ENCODE peak calls at places on chromosomes 5 and 9, in ten cellular contexts. O, Y, P, A, U, M, X, D, S and L are unnamed samples.

GRCh38 chr9:93134018-93134739 is at the start of gene NINJ1:
- DNase-seq in A (peak; percentile 56), Y (peak; percentile 68), O (peak; percentile 79), D (peak; percentile 71), X (no peak), M (peak; percentile 60), U (peak; percentile 63), P (peak; percentile 86), S (peak; percentile 89), L (peak; percentile 58)

GRCh38 chr9:93451762-93452709 is 551 bp downstream of the FAM120A start:
- DNase-seq in Y (peak; percentile 44), X (no peak), M (peak; percentile 26), A (peak; percentile 62), U (peak; percentile 26), P (peak; percentile 48), S (peak; percentile 81), O (peak; percentile 58), D (peak; percentile 32), L (no peak)

GRCh38 chr9:130718576-130718975 is 25.0 kb downstream of the EXOSC2 start:
- DNase-seq in A (no peak), P (no peak), D (no peak), X (no peak), S (no peak), O (no peak), U (no peak), Y (no peak), M (no peak), L (no peak)

GRCh38 chr5:87746341-87746740 is 333.6 kb upstream of the CCNH start:
- DNase-seq in S (no peak), P (no peak), D (no peak), M (no peak), U (no peak), X (no peak), A (no peak), O (no peak), Y (no peak), L (no peak)

GRCh38 chr5:151234476-151235238 is 10.8 kb upstream of the CCDC69 start:
- DNase-seq in M (no peak), A (peak; percentile 51), D (peak; percentile 33), S (peak; percentile 90), P (peak; percentile 94), U (peak; percentile 50), Y (peak; percentile 91), O (peak; percentile 60), X (no peak), L (peak; percentile 81)

GRCh38 chr5:146698651-146699050 is 179.9 kb downstream of the PPP2R2B start:
- DNase-seq in D (no peak), S (no peak), P (no peak), Y (no peak), M (no peak), O (no peak), X (no peak), A (no peak), U (no peak), L (no peak)

GRCh38 chr5:103232393-103232999 is 26.1 kb upstream of the MACIR start:
- DNase-seq in X (peak; percentile 39), A (peak; percentile 49), Y (no peak), S (no peak), P (peak; percentile 79), O (no peak), D (peak; percentile 61), U (no peak), M (no peak), L (peak; percentile 55)

GRCh38 chr9:87713278-87713989 is 12.5 kb upstream of the CTSL start:
- DNase-seq in M (no peak), P (peak; percentile 99), A (peak; percentile 99), Y (peak; percentile 92), D (peak; percentile 98), X (peak; percentile 81), O (peak; percentile 56), S (peak; percentile 89), U (no peak), L (peak; percentile 100)

GRCh38 chr9:135476981-135477380 is 2.6 kb upstream of the PPP1R26 start:
- DNase-seq in O (no peak), P (no peak), X (no peak), M (no peak), S (no peak), Y (no peak), A (no peak), D (peak; percentile 62), U (no peak), L (no peak)

GRCh38 chr5:56176155-56176798 is 56.9 kb downstream of the ANKRD55 start:
- DNase-seq in P (peak; percentile 85), O (no peak), X (no peak), D (peak; percentile 91), U (no peak), A (no peak), S (no peak), M (no peak), Y (peak; percentile 62), L (peak; percentile 95)

GRCh38 chr5:142685418-142686209 is at the start of gene FGF1:
- DNase-seq in A (no peak), P (peak; percentile 14), D (peak; percentile 25), Y (no peak), S (no peak), M (no peak), X (no peak), U (peak; percentile 70), O (no peak), L (no peak)

GRCh38 chr5:123561230-123561629 is 49.3 kb downstream of the CSNK1G3 start:
- DNase-seq in S (no peak), U (no peak), M (no peak), P (peak; percentile 33), X (no peak), O (no peak), A (no peak), Y (no peak), D (no peak), L (no peak)

GRCh38 chr5:149063901-149064478 is 1.1 kb upstream of the SH3TC2 start:
- DNase-seq in A (no peak), M (no peak), O (no peak), Y (no peak), S (no peak), X (no peak), D (no peak), P (no peak), U (no peak), L (no peak)

GRCh38 chr5:127705120-127705892 is 2.1 kb downstream of the CCDC192 start:
- DNase-seq in M (no peak), P (peak; percentile 92), O (no peak), X (no peak), U (no peak), S (no peak), Y (peak; percentile 26), D (peak; percentile 90), A (peak; percentile 64), L (peak; percentile 92)

GRCh38 chr5:43033845-43034590 is 6.1 kb downstream of the ANXA2R start:
- DNase-seq in X (no peak), O (no peak), M (no peak), D (no peak), Y (no peak), P (peak; percentile 55), U (no peak), S (no peak), A (no peak), L (no peak)

GRCh38 chr5:67725591-67725990 is 490.0 kb upstream of the PIK3R1 start:
- DNase-seq in A (no peak), X (no peak), O (no peak), S (no peak), D (peak; percentile 7), M (no peak), P (peak; percentile 11), U (no peak), Y (no peak), L (no peak)

GRCh38 chr5:67720162-67720772 is 495.3 kb upstream of the PIK3R1 start:
- DNase-seq in O (no peak), X (no peak), Y (no peak), D (no peak), A (no peak), S (no peak), M (no peak), P (no peak), U (no peak), L (no peak)

GRCh38 chr5:67723873-67724272 is 491.7 kb upstream of the PIK3R1 start:
- DNase-seq in M (no peak), O (no peak), A (no peak), S (no peak), X (no peak), Y (no peak), P (no peak), U (no peak), D (no peak), L (no peak)

GRCh38 chr5:67724412-67725135 is 491.0 kb upstream of the PIK3R1 start:
- DNase-seq in P (no peak), A (no peak), Y (no peak), X (no peak), M (no peak), D (no peak), U (no peak), S (no peak), O (no peak), L (no peak)
- H3K4me3 ChIP-seq in P (no peak overlapping the region), A (no peak overlapping the region), Y (no peak overlapping the region), X (no peak overlapping the region), M (no peak overlapping the region), D (no peak overlapping the region), U (no peak overlapping the region), S (no peak overlapping the region), O (no peak overlapping the region), L (no peak overlapping the region)

GRCh38 chr9:108142504-108143201 is 653.1 kb upstream of the KLF4 start:
- DNase-seq in S (peak; percentile 73), Y (peak; percentile 80), O (peak; percentile 55), U (peak; percentile 95), D (peak; percentile 98), M (no peak), X (no peak), A (no peak), P (peak; percentile 96), L (peak; percentile 75)
- TF ChIP-seq CTCF in S (no peak), Y (peak; percentile 8), O (no peak), U (peak; percentile 28), D (peak; percentile 40), M (no peak), X (no peak), A (no peak), P (peak; percentile 31), L (peak; percentile 10)

GRCh38 chr5:172479034-172479783 is 24.9 kb upstream of the SH3PXD2B start:
- DNase-seq in X (peak; percentile 67), Y (peak; percentile 88), S (peak; percentile 85), M (peak; percentile 33), U (peak; percentile 83), P (peak; percentile 94), O (peak; percentile 83), D (peak; percentile 89), A (peak; percentile 92), L (peak; percentile 89)
- H3K4me3 ChIP-seq in X (no peak overlapping the region), Y (no peak overlapping the region), S (no peak overlapping the region), M (no peak overlapping the region), U (no peak overlapping the region), P (no peak overlapping the region), O (no peak overlapping the region), D (no peak overlapping the region), A (no peak overlapping the region), L (no peak overlapping the region)

DNA sequence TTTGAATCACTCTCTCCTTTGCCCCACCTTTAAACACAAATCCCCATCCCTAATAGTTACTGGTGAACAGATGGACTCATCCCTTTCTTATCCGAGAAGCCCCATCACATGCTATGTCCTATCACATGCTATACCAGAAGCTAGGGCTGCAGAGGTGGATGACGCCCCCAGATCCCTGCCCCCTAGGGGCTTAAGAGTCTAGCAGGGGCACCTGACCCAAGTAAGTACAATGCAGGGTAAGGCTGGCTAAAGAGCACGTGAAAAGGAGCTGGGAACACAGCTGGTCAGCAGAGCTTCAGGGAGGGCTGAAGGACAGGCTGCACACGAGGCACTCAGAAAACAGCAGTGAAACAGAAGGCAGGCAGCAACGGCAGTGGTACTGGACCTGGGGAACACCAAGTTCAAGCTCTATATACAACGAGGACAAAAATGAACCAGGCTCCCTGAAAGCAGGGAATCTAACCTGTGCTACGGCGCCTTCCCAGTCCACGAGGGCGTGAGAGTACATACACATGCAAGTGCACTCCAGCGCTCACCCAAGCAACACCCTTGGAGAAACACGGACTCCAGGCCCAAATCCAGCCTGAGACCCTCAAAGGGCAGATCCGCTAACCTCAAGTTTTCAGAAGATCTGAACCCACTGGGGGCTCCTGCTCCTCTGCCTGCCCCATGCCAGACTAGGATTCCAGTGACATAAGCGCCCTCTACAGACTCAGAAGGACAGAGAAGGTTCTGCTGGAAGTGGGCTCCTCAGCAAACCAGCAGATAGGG is 57.5 kb downstream of the PSMB7 start:
- DNase-seq in Y (no peak), P (peak; percentile 33), D (no peak), M (no peak), A (no peak), U (no peak), O (peak; percentile 8), S (no peak), X (no peak), L (peak; percentile 30)
- TF ChIP-seq CTCF in Y (no peak), P (peak; percentile 22), D (peak; percentile 2), M (no peak), A (peak; percentile 36), U (no peak), O (no peak), S (no peak), X (peak; percentile 69), L (no peak)